ENCODE peak calls at places on chromosomes 6 and 20, in eight cellular contexts. Y, C, Q, R, I, S, N and V are unnamed samples. For H3K27me3, the result is how much of the 10 kb centered on the place peaks cover.

GRCh38 chr20:46118481-46119020 is 437 bp downstream of the CD40 start:
- DNase-seq in Y (peak), C (no peak), Q (no peak), R (no peak), I (no peak), S (no peak), N (peak), V (peak)

GRCh38 chr6:125116710-125117109 is 36.9 kb upstream of the TPD52L1 start:
- DNase-seq in Y (no peak), C (no peak), Q (no peak), R (no peak), I (no peak), S (no peak), N (no peak), V (no peak)

GRCh38 chr6:52409499-52409898 is 10.6 kb upstream of the EFHC1 start:
- DNase-seq in Y (no peak), C (no peak), Q (no peak), R (peak), I (no peak), S (no peak), N (no peak), V (no peak)

GRCh38 chr6:127342296-127342945 is 988 bp downstream of the ECHDC1 start:
- DNase-seq in Y (peak), C (peak), Q (no peak), R (peak), I (peak), S (peak), N (peak), V (peak)

GRCh38 chr20:62457831-62458230 is 18.0 kb downstream of the GATA5 start:
- DNase-seq in Y (no peak), C (no peak), Q (no peak), R (no peak), I (no peak), S (no peak), N (no peak), V (no peak)

GRCh38 chr20:44324343-44324742 is 12.5 kb upstream of the R3HDML start:
- DNase-seq in Y (peak), C (no peak), Q (no peak), R (peak), I (no peak), S (no peak), N (peak), V (no peak)

GRCh38 chr6:42352856-42353564 is 98.7 kb downstream of the TRERF1 start:
- DNase-seq in Y (no peak), C (no peak), Q (peak), R (peak), I (peak), S (no peak), N (no peak), V (no peak)

GRCh38 chr6:67608099-67608749 is 1026.9 kb upstream of the ADGRB3 start:
- DNase-seq in Y (no peak), C (no peak), Q (no peak), R (no peak), I (no peak), S (no peak), N (no peak), V (no peak)

GRCh38 chr6:42100029-42100901 is 42.2 kb downstream of the C6orf132 start:
- DNase-seq in Y (no peak), C (no peak), Q (no peak), R (peak), I (peak), S (peak), N (no peak), V (no peak)

GRCh38 chr6:132131777-132132176 is 180.6 kb upstream of the CCN2 start:
- DNase-seq in Y (peak), C (no peak), Q (peak), R (peak), I (peak), S (peak), N (peak), V (no peak)
- TF ChIP-seq EZH2phosphoT487 in Y (no peak), C (no peak), Q (no peak), R (no peak), I (no peak), S (no peak), N (no peak), V (no peak)

DNA sequence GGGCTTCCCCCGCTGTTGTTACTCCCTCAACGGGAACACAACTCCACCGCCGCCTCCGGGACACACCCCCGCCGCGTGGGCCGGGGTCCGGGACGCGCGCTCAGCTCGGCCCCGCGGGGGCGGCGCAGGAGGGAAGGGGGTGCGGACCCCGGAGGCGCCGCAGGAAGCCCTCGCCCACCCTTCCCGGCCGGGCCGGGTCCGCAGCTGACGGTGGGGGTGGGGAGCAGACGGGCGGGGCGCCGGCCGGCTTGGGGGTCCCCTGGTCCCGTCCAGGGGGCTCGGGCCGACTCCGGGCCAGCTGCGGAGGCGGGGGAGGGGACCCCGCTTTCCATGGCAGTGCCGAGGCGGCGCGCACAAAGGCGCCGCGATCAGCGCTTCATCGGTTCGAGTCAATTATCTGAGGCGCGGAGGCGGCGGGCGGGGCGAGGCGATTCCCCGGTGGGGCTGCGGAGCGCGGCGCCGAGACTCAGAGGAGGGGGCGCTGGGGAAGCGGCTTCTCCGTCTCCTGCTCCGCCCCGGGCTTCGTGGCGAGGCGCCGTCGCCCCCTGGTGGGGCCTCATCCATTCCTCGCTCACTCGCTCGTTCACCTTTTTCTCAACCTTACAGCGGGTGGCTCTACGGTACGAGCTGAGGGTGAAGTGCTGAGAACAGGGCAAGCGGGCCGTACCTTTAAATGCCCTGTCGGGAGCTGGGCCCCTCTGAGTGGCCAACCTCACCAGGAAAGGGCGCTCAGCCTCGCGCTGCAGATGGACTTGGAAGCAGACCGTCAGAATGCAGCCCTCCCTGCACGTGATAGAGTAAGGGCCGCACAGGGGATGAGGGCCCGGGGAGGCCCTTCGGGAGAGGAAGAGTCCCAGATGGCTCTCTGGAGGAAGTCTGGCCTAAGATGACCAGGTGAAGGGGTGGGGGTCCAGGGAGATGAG is 40.0 kb downstream of the SLC52A3 start:
- DNase-seq in Y (peak), C (peak), Q (no peak), R (peak), I (peak), S (peak), N (peak), V (no peak)
- H3K27me3 ChIP-seq in Y (under half), C (under half), Q (under half), R (half or more), I (under half), S (under half), N (under half), V (under half)

GRCh38 chr6:21592953-21593352 is 598 bp upstream of the SOX4 start:
- DNase-seq in Y (no peak), C (no peak), Q (no peak), R (no peak), I (peak), S (no peak), N (no peak), V (no peak)
- TF ChIP-seq EZH2phosphoT487 in Y (no peak), C (no peak), Q (no peak), R (no peak), I (no peak), S (no peak), N (no peak), V (no peak)

GRCh38 chr20:23129891-23130621 is 43.9 kb upstream of the CD93 start:
- DNase-seq in Y (no peak), C (no peak), Q (no peak), R (no peak), I (no peak), S (no peak), N (no peak), V (no peak)
- H3K27me3 ChIP-seq in Y (under half), C (under half), Q (under half), R (under half), I (under half), S (under half), N (under half), V (under half)

GRCh38 chr20:37296371-37296770 is 6.9 kb downstream of the MANBAL start:
- DNase-seq in Y (no peak), C (no peak), Q (no peak), R (no peak), I (no peak), S (no peak), N (no peak), V (no peak)

GRCh38 chr20:37294262-37294981 is 5.0 kb downstream of the MANBAL start:
- DNase-seq in Y (no peak), C (no peak), Q (no peak), R (peak), I (no peak), S (no peak), N (no peak), V (no peak)

GRCh38 chr20:37295595-37295994 is 6.1 kb downstream of the MANBAL start:
- DNase-seq in Y (peak), C (no peak), Q (no peak), R (no peak), I (peak), S (no peak), N (peak), V (no peak)

GRCh38 chr20:37293301-37293943 is 4.0 kb downstream of the MANBAL start:
- DNase-seq in Y (no peak), C (no peak), Q (no peak), R (no peak), I (no peak), S (no peak), N (no peak), V (no peak)

DNA sequence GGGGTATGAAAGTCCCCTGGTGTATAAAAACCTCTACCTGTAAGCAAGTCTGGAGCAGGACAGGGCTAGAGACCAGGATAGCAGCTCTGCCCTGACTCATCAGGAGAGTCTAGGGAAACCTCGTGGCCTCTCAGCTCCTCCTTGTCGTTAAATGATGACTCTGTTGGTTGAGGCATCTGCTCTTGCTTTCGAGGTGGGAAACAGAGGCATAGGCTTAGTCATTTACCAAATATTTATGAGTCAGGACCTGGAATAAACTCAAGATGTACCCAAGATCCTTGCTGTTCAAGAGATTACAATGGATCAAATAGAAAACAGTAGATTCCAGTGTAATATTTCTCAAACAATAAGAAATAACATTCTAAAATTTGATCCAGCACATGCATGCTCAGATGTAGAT is 5.5 kb downstream of the MANBAL start:
- DNase-seq in Y (no peak), C (no peak), Q (peak), R (peak), I (peak), S (peak), N (no peak), V (no peak)
- TF ChIP-seq EZH2phosphoT487 in Y (no peak), C (no peak), Q (no peak), R (no peak), I (no peak), S (no peak), N (no peak), V (no peak)

GRCh38 chr20:19758888-19759331 is 852 bp downstream of the RIN2 start:
- DNase-seq in Y (peak), C (peak), Q (no peak), R (peak), I (peak), S (peak), N (peak), V (no peak)

GRCh38 chr20:19757487-19757972 is 528 bp upstream of the RIN2 start:
- DNase-seq in Y (peak), C (peak), Q (no peak), R (peak), I (peak), S (peak), N (peak), V (peak)

GRCh38 chr20:19756756-19757486 is 1.1 kb upstream of the RIN2 start:
- DNase-seq in Y (no peak), C (no peak), Q (no peak), R (no peak), I (peak), S (no peak), N (no peak), V (no peak)

GRCh38 chr20:19760371-19760721 is 2.3 kb downstream of the RIN2 start:
- DNase-seq in Y (no peak), C (no peak), Q (no peak), R (no peak), I (no peak), S (no peak), N (no peak), V (no peak)

DNA sequence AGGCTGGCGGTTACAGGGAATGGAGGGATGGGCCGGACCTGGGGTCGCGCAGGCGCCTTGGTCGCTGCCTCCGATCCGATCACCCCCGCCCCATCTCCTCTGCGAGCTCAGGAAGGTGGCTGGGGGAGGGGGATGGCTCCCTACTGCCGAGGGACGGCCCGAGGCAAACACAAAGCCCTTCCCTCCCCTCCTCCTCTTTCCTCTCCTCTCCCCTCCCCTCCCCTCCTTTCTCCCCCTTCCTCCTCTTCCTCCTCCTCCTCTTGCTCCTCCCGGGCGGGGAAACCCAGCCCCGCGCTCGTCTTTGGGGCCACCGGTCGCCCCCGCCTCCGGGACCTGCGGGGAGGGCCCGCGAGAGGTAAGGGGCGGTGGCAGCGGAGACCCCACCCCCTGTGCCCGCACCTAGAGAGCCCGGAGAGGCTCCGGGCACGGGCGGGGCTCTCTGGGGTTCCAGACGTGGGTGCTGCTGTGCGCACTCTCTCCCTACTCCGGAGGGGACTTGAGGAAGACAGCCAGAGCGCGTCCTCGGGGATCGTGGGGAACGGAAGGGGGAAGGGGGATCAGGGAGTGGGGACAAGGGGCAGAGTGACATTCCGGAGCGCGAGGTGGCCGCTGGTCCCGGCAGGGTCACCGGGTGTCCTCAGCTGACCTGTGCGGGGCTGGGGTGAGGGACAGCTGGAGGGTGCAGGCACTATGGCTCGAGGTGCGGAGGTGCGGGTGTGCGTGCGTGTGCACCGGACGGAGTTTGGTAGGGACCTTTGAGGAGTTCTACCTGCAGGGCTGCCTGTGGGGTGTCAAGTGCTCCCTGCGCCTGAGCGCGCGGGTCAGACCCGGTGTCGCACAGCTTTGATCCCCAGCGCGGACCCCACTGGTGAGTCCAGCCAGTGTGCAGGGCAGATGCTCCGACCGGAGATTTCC is at the start of gene RIN2:
- DNase-seq in Y (peak), C (peak), Q (peak), R (peak), I (peak), S (peak), N (peak), V (peak)
- H3K27me3 ChIP-seq in Y (under half), C (under half), Q (under half), R (under half), I (under half), S (under half), N (under half), V (under half)

DNA sequence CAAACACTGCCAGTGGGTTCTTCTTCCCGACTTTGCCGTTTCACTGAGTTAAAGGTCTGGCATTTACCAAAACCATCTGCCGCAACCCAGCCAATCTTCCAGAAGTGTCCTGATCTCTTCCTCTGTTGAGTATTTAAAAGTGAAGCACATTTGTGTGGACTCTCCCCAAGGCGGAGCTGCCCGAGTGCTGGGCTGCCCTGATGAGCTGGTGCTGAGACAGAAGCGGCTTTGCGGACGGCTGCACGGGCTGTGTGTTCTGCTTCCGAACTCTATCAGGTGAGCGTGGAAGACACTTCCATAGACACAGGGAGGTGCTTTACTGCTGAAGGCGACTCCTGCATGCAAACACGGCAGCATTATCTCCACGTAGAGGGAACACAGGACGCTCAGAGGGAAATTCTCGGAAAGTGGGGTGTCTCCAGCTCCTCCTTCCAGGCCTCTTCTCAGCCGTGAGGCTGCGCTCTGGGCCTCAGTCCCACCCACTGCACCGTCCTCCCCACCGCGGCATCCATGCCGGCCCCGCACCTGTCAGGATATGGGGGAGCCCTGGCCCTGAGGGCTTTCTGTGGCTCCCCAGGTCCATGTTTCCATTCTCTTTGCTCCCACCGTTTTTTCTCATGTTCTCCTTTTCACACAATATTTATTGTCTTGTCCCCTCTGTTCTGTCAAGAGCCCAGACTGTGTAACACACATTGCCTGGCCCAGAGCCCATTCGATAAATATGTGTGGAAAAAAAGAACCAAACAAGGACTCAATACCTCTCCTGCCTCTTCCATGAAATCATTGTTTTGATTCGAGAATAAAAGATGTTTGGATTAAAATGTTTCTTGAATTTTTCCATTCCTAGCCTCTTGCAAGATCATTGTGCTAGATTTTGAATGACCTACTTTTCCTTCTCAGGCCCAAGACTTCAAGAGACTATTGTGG is 205.1 kb downstream of the DLL1 start:
- DNase-seq in Y (no peak), C (no peak), Q (no peak), R (no peak), I (no peak), S (no peak), N (no peak), V (no peak)
- TF ChIP-seq EZH2phosphoT487 in Y (no peak), C (no peak), Q (no peak), R (no peak), I (no peak), S (no peak), N (no peak), V (no peak)

DNA sequence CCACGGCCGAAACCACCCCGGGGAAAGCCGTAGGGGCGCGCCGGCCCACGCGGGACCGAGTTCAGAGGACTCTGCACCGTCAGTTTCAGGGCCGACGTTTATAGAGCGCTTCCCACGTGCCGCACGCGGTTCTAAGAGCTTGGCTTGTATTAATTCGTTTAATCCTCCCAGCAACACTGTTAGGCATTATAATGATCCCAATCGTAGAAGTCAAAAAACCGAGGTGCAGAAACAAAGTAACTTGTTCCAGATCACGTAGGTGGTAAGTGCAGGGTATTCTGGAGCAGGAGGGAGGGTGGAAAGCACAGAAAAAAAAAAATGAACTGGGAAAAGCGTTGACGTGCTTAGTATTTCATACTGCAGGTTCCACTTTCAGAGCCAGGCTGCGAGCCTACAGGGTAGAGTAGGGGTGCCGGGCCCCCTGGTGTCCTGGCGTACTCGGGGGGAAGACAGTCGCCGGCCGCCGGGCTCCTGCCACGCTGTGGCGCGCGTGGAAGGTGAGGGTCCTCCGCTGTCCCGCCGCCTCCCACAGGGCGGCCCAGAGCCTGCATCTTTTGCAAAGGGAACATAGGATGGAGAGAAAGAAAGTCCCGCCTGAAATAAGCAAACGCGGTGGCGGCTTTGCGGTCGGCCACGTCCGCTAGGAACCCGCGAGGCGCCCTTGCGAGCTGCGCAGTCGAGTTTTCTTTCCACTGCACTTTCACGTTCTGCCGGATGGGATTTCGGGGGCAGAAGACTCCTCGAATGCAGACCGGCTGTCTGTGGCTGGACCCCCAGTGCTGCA is 10.2 kb upstream of the FOXF2 start:
- DNase-seq in Y (no peak), C (no peak), Q (no peak), R (no peak), I (no peak), S (no peak), N (peak), V (peak)
- H3K27me3 ChIP-seq in Y (half or more), C (half or more), Q (under half), R (half or more), I (half or more), S (half or more), N (half or more), V (under half)